ENCODE peak calls at places on chromosomes 7 and 10, in eight cellular contexts. Y is mucosa of gallbladder, F is AG08396, O is brain microvascular endothelial cell, L is DMS153, R is epithelial cell of prostate, P is glutamatergic neuron, C is NCI-H1694 treated with DMSO at 0.1 percent for 48 hours. S is an unnamed sample.

GRCh38 chr10:49700997-49701396 is 21.5 kb downstream of the C10orf53 start:
- DNase-seq in C (no peak), R (no peak), O (no peak), Y (no peak), L (peak), F (no peak), P (no peak), S (no peak)

GRCh38 chr7:14115706-14116105 is 126.2 kb upstream of the ETV1 start:
- DNase-seq in R (no peak), O (no peak), P (no peak), Y (no peak), L (no peak), C (no peak), F (no peak), S (no peak)

GRCh38 chr10:128086003-128086863 is 40.0 kb downstream of the MKI67 start:
- DNase-seq in L (no peak), C (no peak), F (no peak), R (no peak), O (no peak), Y (no peak), P (peak), S (no peak)

GRCh38 chr10:129241461-129241860 is 225.6 kb upstream of the MGMT start:
- DNase-seq in O (no peak), L (no peak), P (no peak), R (no peak), Y (no peak), F (no peak), C (no peak), S (no peak)

GRCh38 chr10:77165445-77166316 is 471.9 kb downstream of the KCNMA1 start:
- DNase-seq in P (peak), F (peak), O (peak), C (peak), R (no peak), Y (peak), L (peak), S (peak)

GRCh38 chr10:112389147-112389822 is 15.4 kb downstream of the ACSL5 start:
- DNase-seq in F (no peak), O (peak), R (peak), P (no peak), L (no peak), Y (no peak), C (no peak), S (peak)

GRCh38 chr7:101085000-101085948 is at the start of gene TRIM56:
- DNase-seq in R (peak), O (peak), Y (peak), P (peak), L (peak), F (peak), C (no peak), S (peak)

GRCh38 chr10:68625316-68625921 is 65.3 kb downstream of the TET1 start:
- DNase-seq in C (no peak), O (no peak), R (no peak), Y (no peak), F (no peak), P (no peak), L (no peak), S (no peak)

GRCh38 chr7:143901360-143901709 is 641 bp downstream of the TCAF1 start:
- DNase-seq in R (no peak), Y (peak), P (peak), C (no peak), F (peak), O (peak), L (no peak), S (peak)

GRCh38 chr10:92886334-92886961 is 38.1 kb downstream of the EXOC6 start:
- DNase-seq in O (peak), C (no peak), Y (no peak), P (no peak), R (no peak), L (no peak), F (peak), S (no peak)

GRCh38 chr10:25959540-25960232 is 25.7 kb downstream of the MYO3A start:
- DNase-seq in R (no peak), F (no peak), P (no peak), L (no peak), C (no peak), O (no peak), Y (no peak), S (no peak)

GRCh38 chr7:11754123-11754522 is 77.9 kb downstream of the THSD7A start:
- DNase-seq in F (no peak), R (no peak), C (no peak), P (no peak), Y (no peak), L (no peak), O (no peak), S (no peak)

GRCh38 chr10:19014034-19014433 is 34.6 kb upstream of the MALRD1 start:
- DNase-seq in C (no peak), Y (no peak), F (peak), P (no peak), L (no peak), R (peak), O (peak), S (peak)

GRCh38 chr10:63633677-63634487 is 112.7 kb downstream of the REEP3 start:
- DNase-seq in C (peak), P (no peak), O (peak), L (peak), Y (no peak), R (no peak), F (peak), S (no peak)

S was measured in MG63.